ENCODE peak calls at places on chromosomes 2 and 18, in eight cellular contexts. One of them, this sample, is unnamed.

GRCh38 chr2:46118656-46119338 is 178.4 kb upstream of the EPAS1 start:
- DNase-seq in CD4-positive, alpha-beta T cell: no peak
- DNase-seq in dermis microvascular lymphatic vessel endothelial cell: peak
- DNase-seq in cardiac fibroblast: peak
- DNase-seq in ELR: no peak
- DNase-seq in HT1080: no peak
- DNase-seq in activated T-cell treated with anti-CD3 and anti-CD28 coated beads, Interleukin-2, amount 50 U/mL, for 48 hours: no peak
- DNase-seq in AG08395: peak
- DNase-seq in this sample: no peak

GRCh38 chr2:194002699-194003368 is 1654.2 kb upstream of the SLC39A10 start:
- DNase-seq in dermis microvascular lymphatic vessel endothelial cell: no peak
- DNase-seq in HT1080: no peak
- DNase-seq in CD4-positive, alpha-beta T cell: no peak
- DNase-seq in activated T-cell treated with anti-CD3 and anti-CD28 coated beads, Interleukin-2, amount 50 U/mL, for 48 hours: no peak
- DNase-seq in ELR: no peak
- DNase-seq in cardiac fibroblast: no peak
- DNase-seq in AG08395: no peak
- DNase-seq in this sample: no peak

GRCh38 chr2:16165518-16166326 is 225.4 kb downstream of the MYCN start:
- DNase-seq in HT1080: no peak
- DNase-seq in ELR: no peak
- DNase-seq in CD4-positive, alpha-beta T cell: no peak
- DNase-seq in activated T-cell treated with anti-CD3 and anti-CD28 coated beads, Interleukin-2, amount 50 U/mL, for 48 hours: no peak
- DNase-seq in dermis microvascular lymphatic vessel endothelial cell: no peak
- DNase-seq in cardiac fibroblast: no peak
- DNase-seq in AG08395: no peak
- DNase-seq in this sample: no peak

GRCh38 chr2:127615511-127616166 is 30.3 kb upstream of the GPR17 start:
- DNase-seq in HT1080: no peak
- DNase-seq in ELR: peak
- DNase-seq in AG08395: no peak
- DNase-seq in CD4-positive, alpha-beta T cell: no peak
- DNase-seq in activated T-cell treated with anti-CD3 and anti-CD28 coated beads, Interleukin-2, amount 50 U/mL, for 48 hours: no peak
- DNase-seq in cardiac fibroblast: no peak
- DNase-seq in dermis microvascular lymphatic vessel endothelial cell: no peak
- DNase-seq in this sample: peak

GRCh38 chr2:30666307-30666874 is 140.9 kb downstream of the CAPN13 start:
- DNase-seq in cardiac fibroblast: peak
- DNase-seq in HT1080: peak
- DNase-seq in ELR: peak
- DNase-seq in AG08395: peak
- DNase-seq in CD4-positive, alpha-beta T cell: no peak
- DNase-seq in activated T-cell treated with anti-CD3 and anti-CD28 coated beads, Interleukin-2, amount 50 U/mL, for 48 hours: no peak
- DNase-seq in dermis microvascular lymphatic vessel endothelial cell: peak
- DNase-seq in this sample: peak

GRCh38 chr2:105864262-105864661 is 119.5 kb downstream of the NCK2 start:
- DNase-seq in dermis microvascular lymphatic vessel endothelial cell: no peak
- DNase-seq in HT1080: no peak
- DNase-seq in cardiac fibroblast: no peak
- DNase-seq in ELR: no peak
- DNase-seq in AG08395: no peak
- DNase-seq in CD4-positive, alpha-beta T cell: no peak
- DNase-seq in activated T-cell treated with anti-CD3 and anti-CD28 coated beads, Interleukin-2, amount 50 U/mL, for 48 hours: no peak
- DNase-seq in this sample: no peak

GRCh38 chr2:228522276-228522675 is 340.8 kb upstream of the SPHKAP start:
- DNase-seq in activated T-cell treated with anti-CD3 and anti-CD28 coated beads, Interleukin-2, amount 50 U/mL, for 48 hours: no peak
- DNase-seq in CD4-positive, alpha-beta T cell: no peak
- DNase-seq in dermis microvascular lymphatic vessel endothelial cell: no peak
- DNase-seq in HT1080: no peak
- DNase-seq in cardiac fibroblast: no peak
- DNase-seq in AG08395: peak
- DNase-seq in ELR: peak
- DNase-seq in this sample: no peak

GRCh38 chr2:201235865-201236811 is 24.2 kb upstream of the CASP8 start:
- DNase-seq in CD4-positive, alpha-beta T cell: no peak
- DNase-seq in ELR: peak
- DNase-seq in cardiac fibroblast: peak
- DNase-seq in activated T-cell treated with anti-CD3 and anti-CD28 coated beads, Interleukin-2, amount 50 U/mL, for 48 hours: peak
- DNase-seq in dermis microvascular lymphatic vessel endothelial cell: peak
- DNase-seq in HT1080: peak
- DNase-seq in AG08395: peak
- DNase-seq in this sample: peak

GRCh38 chr2:114368705-114369104 is 73.7 kb upstream of the DPP10 start:
- DNase-seq in dermis microvascular lymphatic vessel endothelial cell: no peak
- DNase-seq in CD4-positive, alpha-beta T cell: no peak
- DNase-seq in ELR: no peak
- DNase-seq in HT1080: no peak
- DNase-seq in cardiac fibroblast: no peak
- DNase-seq in activated T-cell treated with anti-CD3 and anti-CD28 coated beads, Interleukin-2, amount 50 U/mL, for 48 hours: no peak
- DNase-seq in AG08395: no peak
- DNase-seq in this sample: no peak

GRCh38 chr18:27685807-27686412 is 491.0 kb downstream of the CDH2 start:
- DNase-seq in dermis microvascular lymphatic vessel endothelial cell: peak
- DNase-seq in HT1080: peak
- DNase-seq in activated T-cell treated with anti-CD3 and anti-CD28 coated beads, Interleukin-2, amount 50 U/mL, for 48 hours: no peak
- DNase-seq in cardiac fibroblast: peak
- DNase-seq in ELR: peak
- DNase-seq in AG08395: peak
- DNase-seq in CD4-positive, alpha-beta T cell: no peak
- DNase-seq in this sample: peak

GRCh38 chr18:76923485-76924085 is 101.2 kb downstream of the ZNF236 start:
- DNase-seq in activated T-cell treated with anti-CD3 and anti-CD28 coated beads, Interleukin-2, amount 50 U/mL, for 48 hours: no peak
- DNase-seq in AG08395: no peak
- DNase-seq in CD4-positive, alpha-beta T cell: no peak
- DNase-seq in HT1080: peak
- DNase-seq in ELR: peak
- DNase-seq in dermis microvascular lymphatic vessel endothelial cell: peak
- DNase-seq in cardiac fibroblast: peak
- DNase-seq in this sample: peak

GRCh38 chr18:56562479-56562878 is 75.9 kb downstream of the TXNL1 start:
- DNase-seq in AG08395: no peak
- DNase-seq in CD4-positive, alpha-beta T cell: no peak
- DNase-seq in activated T-cell treated with anti-CD3 and anti-CD28 coated beads, Interleukin-2, amount 50 U/mL, for 48 hours: no peak
- DNase-seq in dermis microvascular lymphatic vessel endothelial cell: no peak
- DNase-seq in HT1080: no peak
- DNase-seq in cardiac fibroblast: no peak
- DNase-seq in ELR: no peak
- DNase-seq in this sample: no peak

GRCh38 chr2:160108231-160108630 is 45.8 kb upstream of the PLA2R1 start:
- DNase-seq in activated T-cell treated with anti-CD3 and anti-CD28 coated beads, Interleukin-2, amount 50 U/mL, for 48 hours: no peak
- DNase-seq in HT1080: no peak
- DNase-seq in ELR: no peak
- DNase-seq in dermis microvascular lymphatic vessel endothelial cell: no peak
- DNase-seq in AG08395: no peak
- DNase-seq in cardiac fibroblast: no peak
- DNase-seq in CD4-positive, alpha-beta T cell: no peak
- DNase-seq in this sample: no peak

GRCh38 chr2:217366996-217367395 is 507.1 kb upstream of the TNP1 start:
- DNase-seq in AG08395: no peak
- DNase-seq in ELR: peak
- DNase-seq in HT1080: peak
- DNase-seq in cardiac fibroblast: no peak
- DNase-seq in CD4-positive, alpha-beta T cell: no peak
- DNase-seq in activated T-cell treated with anti-CD3 and anti-CD28 coated beads, Interleukin-2, amount 50 U/mL, for 48 hours: no peak
- DNase-seq in dermis microvascular lymphatic vessel endothelial cell: no peak
- DNase-seq in this sample: peak

GRCh38 chr18:49399003-49399402 is 61.4 kb downstream of the DYM start:
- DNase-seq in HT1080: peak
- DNase-seq in CD4-positive, alpha-beta T cell: no peak
- DNase-seq in ELR: peak
- DNase-seq in activated T-cell treated with anti-CD3 and anti-CD28 coated beads, Interleukin-2, amount 50 U/mL, for 48 hours: no peak
- DNase-seq in cardiac fibroblast: peak
- DNase-seq in dermis microvascular lymphatic vessel endothelial cell: peak
- DNase-seq in AG08395: peak
- DNase-seq in this sample: peak

This sample was measured in mammary epithelial cell.